ENCODE peak calls at places on chromosomes 7 and 10, in nine cellular contexts. R is tibial nerve, M is psoas muscle, A is cardiac muscle cell, I is iPS DF 6.9, N is AG10803, H is T-helper 2 cell, G is AG04449, P is activated T-helper 1 cell treated with Interleukin-2 at 50 U/mL for 16 hours. Y is an unnamed sample.

GRCh38 chr7:141074162-141074989 is 512 bp downstream of the TMEM178B start:
- DNase-seq in R (no peak), M (peak), A (peak), I (no peak), N (no peak), H (no peak), G (no peak), P (no peak), Y (peak)

GRCh38 chr7:132655071-132655761 is 78.9 kb upstream of the PLXNA4 start:
- DNase-seq in R (peak), M (peak), A (peak), I (no peak), N (peak), H (peak), G (no peak), P (peak), Y (no peak)

GRCh38 chr10:58672855-58673254 is 160.2 kb downstream of the BICC1 start:
- DNase-seq in R (no peak), M (no peak), A (no peak), I (no peak), N (peak), H (no peak), G (peak), P (no peak), Y (no peak)

GRCh38 chr7:28643369-28644340 is 231.3 kb downstream of the CREB5 start:
- DNase-seq in R (no peak), M (no peak), A (no peak), I (no peak), N (no peak), H (no peak), G (no peak), P (no peak), Y (no peak)

GRCh38 chr7:108614903-108615302 is 45.2 kb downstream of the DNAJB9 start:
- DNase-seq in R (no peak), M (no peak), A (no peak), I (no peak), N (no peak), H (no peak), G (no peak), P (no peak), Y (no peak)

GRCh38 chr10:124402273-124402672 is 16.4 kb downstream of the OAT start:
- DNase-seq in R (no peak), M (no peak), A (no peak), I (no peak), N (no peak), H (no peak), G (no peak), P (no peak), Y (no peak)

GRCh38 chr7:139645572-139646523 is 122.4 kb downstream of the CLEC2L start:
- DNase-seq in R (peak), M (peak), A (peak), I (peak), N (peak), H (peak), G (no peak), P (peak), Y (peak)

GRCh38 chr10:32055478-32056135 is 618 bp downstream of the KIF5B start:
- DNase-seq in R (peak), M (peak), A (peak), I (no peak), N (peak), H (peak), G (no peak), P (peak), Y (peak)

GRCh38 chr7:19617921-19618320 is 90.9 kb downstream of the POLR1F start:
- DNase-seq in R (no peak), M (no peak), A (no peak), I (no peak), N (no peak), H (no peak), G (no peak), P (no peak), Y (no peak)

GRCh38 chr7:91892821-91893340 is 12.4 kb upstream of the MTERF1 start:
- DNase-seq in R (no peak), M (no peak), A (no peak), I (no peak), N (peak), H (no peak), G (no peak), P (no peak), Y (no peak)

GRCh38 chr7:141704741-141705140 is 2.8 kb upstream of the DENND11 start:
- DNase-seq in R (no peak), M (no peak), A (no peak), I (no peak), N (no peak), H (no peak), G (no peak), P (no peak), Y (no peak)

GRCh38 chr7:149381245-149381644 is 79.6 kb downstream of the ZNF777 start:
- DNase-seq in R (no peak), M (no peak), A (no peak), I (no peak), N (no peak), H (no peak), G (no peak), P (no peak), Y (no peak)

GRCh38 chr7:68511281-68511680 is 1087.0 kb upstream of the AUTS2 start:
- DNase-seq in R (no peak), M (no peak), A (peak), I (no peak), N (peak), H (no peak), G (no peak), P (no peak), Y (no peak)

GRCh38 chr7:47896809-47897423 is 51.4 kb downstream of the PKD1L1 start:
- DNase-seq in R (no peak), M (no peak), A (no peak), I (no peak), N (no peak), H (no peak), G (no peak), P (no peak), Y (peak)

GRCh38 chr7:121608785-121609184 is 212.7 kb upstream of the FAM3C start:
- DNase-seq in R (no peak), M (no peak), A (no peak), I (no peak), N (no peak), H (no peak), G (no peak), P (no peak), Y (peak)